ENCODE peak calls at places on chromosomes 11 and 22, in seven cellular contexts. G is right lobe of liver, Y is IMR-90, C is transverse colon, M is tibial artery, Q is psoas muscle, S is mammary epithelial cell. E is an unnamed sample. For H3K4me1, the result is how much of the 10 kb centered on the place peaks cover.

GRCh38 chr11:104812416-104812815 is 85.8 kb downstream of the CASP12 start:
- DNase-seq in C (no peak), Q (no peak), G (no peak), S (no peak), Y (no peak), M (no peak), E (no peak)

GRCh38 chr22:35314161-35314942 is 14.7 kb downstream of the TOM1 start:
- DNase-seq in Y (no peak), S (no peak), Q (no peak), M (peak), C (peak), G (peak), E (no peak)

GRCh38 chr22:36221799-36222751 is 17.3 kb downstream of the APOL2 start:
- DNase-seq in G (no peak), Q (peak), C (peak), Y (no peak), M (no peak), S (peak), E (peak)

GRCh38 chr11:69304686-69305085 is 10.7 kb downstream of the MYEOV start:
- DNase-seq in M (no peak), S (no peak), Y (no peak), G (no peak), Q (no peak), C (no peak), E (no peak)

GRCh38 chr11:120019191-120019590 is 118.7 kb downstream of the TRIM29 start:
- DNase-seq in C (no peak), Q (no peak), Y (no peak), G (no peak), S (no peak), M (no peak), E (no peak)

GRCh38 chr11:64627371-64627770 is 36.4 kb downstream of the SLC22A12 start:
- DNase-seq in Y (no peak), S (no peak), C (no peak), G (no peak), M (no peak), Q (no peak), E (no peak)

GRCh38 chr11:47071871-47072270 is 104.8 kb downstream of the ARFGAP2 start:
- DNase-seq in G (no peak), Q (peak), M (no peak), Y (no peak), C (no peak), S (peak), E (no peak)

GRCh38 chr11:122678406-122678805 is 22.9 kb downstream of the UBASH3B start:
- DNase-seq in Q (no peak), S (no peak), M (no peak), Y (no peak), C (no peak), G (no peak), E (no peak)

GRCh38 chr22:22932512-22932941 is 44.9 kb downstream of the IGLL5 start:
- DNase-seq in S (no peak), G (no peak), C (no peak), Q (peak), Y (no peak), M (no peak), E (no peak)

GRCh38 chr11:74686792-74687191 is 44.4 kb downstream of the CHRDL2 start:
- DNase-seq in C (no peak), Q (peak), S (peak), Y (peak), M (no peak), G (no peak), E (peak)

GRCh38 chr11:62108017-62108750 is 15.6 kb upstream of the INCENP start:
- DNase-seq in M (no peak), Q (no peak), S (peak), C (no peak), Y (peak), G (no peak), E (no peak)

GRCh38 chr11:132114185-132114584 is 743.8 kb downstream of the NTM start:
- DNase-seq in G (peak), Y (peak), M (no peak), C (peak), Q (no peak), S (no peak), E (peak)

GRCh38 chr22:26894362-26894761 is 237.0 kb downstream of the MIAT start:
- DNase-seq in Q (no peak), Y (peak), M (no peak), C (no peak), S (no peak), G (no peak), E (no peak)

GRCh38 chr11:46457659-46458058 is 66.1 kb upstream of the CHRM4 start:
- DNase-seq in S (peak), M (no peak), Q (no peak), C (no peak), G (no peak), Y (peak), E (no peak)

GRCh38 chr11:9219115-9219514 is 46.0 kb downstream of the DENND5A start:
- DNase-seq in Y (peak), M (no peak), Q (no peak), S (no peak), C (no peak), G (no peak), E (no peak)

GRCh38 chr11:2988996-2989395 is 3.1 kb downstream of the NAP1L4 start:
- DNase-seq in C (no peak), M (no peak), G (no peak), Y (peak), Q (no peak), S (peak), E (no peak)

GRCh38 chr22:21587803-21588611 is 20.5 kb downstream of the UBE2L3 start:
- DNase-seq in Y (peak), Q (no peak), G (no peak), M (no peak), S (no peak), C (peak), E (no peak)

GRCh38 chr11:118998822-118999221 is 884 bp downstream of the CENATAC start:
- DNase-seq in G (no peak), S (peak), Y (peak), Q (no peak), C (no peak), M (no peak), E (no peak)

GRCh38 chr22:21690401-21690801 is 24.6 kb downstream of the PPIL2 start:
- DNase-seq in M (no peak), G (no peak), Y (no peak), Q (no peak), S (no peak), C (no peak), E (no peak)

GRCh38 chr22:42189761-42190160 is 59.2 kb upstream of the CYP2D6 start:
- DNase-seq in M (no peak), Q (no peak), G (no peak), Y (no peak), S (no peak), C (no peak), E (no peak)

GRCh38 chr22:48428556-48429371 is 1398.9 kb downstream of the BRD1 start:
- DNase-seq in G (peak), C (no peak), Y (no peak), M (peak), S (no peak), Q (no peak), E (no peak)

GRCh38 chr11:42571486-42572230 is 740.1 kb upstream of the API5 start:
- DNase-seq in M (no peak), C (no peak), S (no peak), Y (no peak), Q (no peak), G (no peak), E (no peak)

GRCh38 chr11:113176971-113177370 is 137.4 kb upstream of the TTC12 start:
- DNase-seq in Q (no peak), S (peak), M (no peak), Y (no peak), C (no peak), G (no peak), E (no peak)

GRCh38 chr11:276219-276618 is 2.0 kb upstream of the NLRP6 start:
- DNase-seq in G (no peak), Y (no peak), M (no peak), Q (no peak), S (no peak), C (no peak), E (no peak)
- H3K27ac ChIP-seq in G (no peak), Y (no peak), M (no peak), Q (no peak), S (no peak), C (no peak), E (no peak)

GRCh38 chr22:29621761-29622526 is 18.5 kb downstream of the NF2 start:
- DNase-seq in Q (no peak), Y (peak), S (peak), M (no peak), G (no peak), C (no peak), E (no peak)
- H3K4me3 ChIP-seq in Q (no peak), Y (peak), S (peak), M (no peak), G (no peak), C (no peak), E (no peak)

GRCh38 chr11:128420943-128421342 is 166.4 kb downstream of the ETS1 start:
- DNase-seq in G (no peak), Y (peak), C (no peak), S (no peak), M (no peak), Q (no peak), E (no peak)
- H3K4me1 ChIP-seq in G (under half), Y (under half), C (half or more), S (under half), M (under half), Q (under half), E (under half)

GRCh38 chr22:32830957-32831356 is 29.5 kb downstream of the TIMP3 start:
- DNase-seq in S (no peak), Q (no peak), G (no peak), M (peak), Y (no peak), C (no peak), E (no peak)
- H3K27ac ChIP-seq in S (no peak), Q (peak), G (no peak), M (peak), Y (no peak), C (no peak), E (peak)

DNA sequence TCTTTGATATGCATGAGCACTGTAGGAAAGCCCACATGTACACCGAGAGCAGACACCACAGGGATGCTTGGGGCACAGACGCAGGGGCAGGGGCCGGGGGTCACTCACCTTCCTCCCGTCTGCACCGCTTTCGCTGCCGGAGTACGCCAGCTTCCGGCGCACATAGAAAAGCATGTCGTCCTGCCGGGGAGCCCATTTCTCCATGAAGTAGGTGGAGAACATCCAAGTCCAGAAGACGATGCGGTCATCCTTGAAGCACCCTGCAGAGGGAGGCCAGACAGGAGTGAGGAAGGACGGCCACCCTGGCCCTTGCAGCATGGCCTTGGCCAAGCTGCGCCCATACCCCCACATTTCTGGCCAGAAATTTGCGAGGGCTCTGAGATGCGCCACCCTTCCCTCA is 28.8 kb downstream of the KIAA0930 start:
- DNase-seq in Q (no peak), M (no peak), C (no peak), S (no peak), Y (no peak), G (no peak), E (no peak)
- H3K4me3 ChIP-seq in Q (peak), M (peak), C (no peak), S (no peak), Y (peak), G (no peak), E (no peak)

GRCh38 chr22:17777717-17778044 is 3.4 kb upstream of the BID start:
- DNase-seq in Q (no peak), S (no peak), C (no peak), Y (no peak), M (no peak), G (no peak), E (no peak)
- H3K4me1 ChIP-seq in Q (under half), S (under half), C (under half), Y (under half), M (under half), G (under half), E (under half)